ENCODE peak calls at places on chromosomes 2 and 18, in five cellular contexts. One of them, this sample, is unnamed.

GRCh38 chr2:144702051-144702450 is 182.1 kb upstream of the ZEB2 start:
- DNase-seq in H9: no peak
- DNase-seq in mesenchymal stem cell: no peak
- DNase-seq in H1: no peak
- DNase-seq in trophoblast cell: no peak
- DNase-seq in this sample: no peak

GRCh38 chr2:226272435-226272834 is 527.2 kb downstream of the IRS1 start:
- DNase-seq in H9: no peak
- DNase-seq in mesenchymal stem cell: no peak
- DNase-seq in H1: no peak
- DNase-seq in trophoblast cell: no peak
- DNase-seq in this sample: no peak

GRCh38 chr2:21787931-21788330 is 664.2 kb downstream of the TDRD15 start:
- DNase-seq in H9: no peak
- DNase-seq in H1: no peak
- DNase-seq in mesenchymal stem cell: no peak
- DNase-seq in trophoblast cell: peak
- DNase-seq in this sample: no peak

GRCh38 chr2:114108819-114109416 is 219.0 kb downstream of the ACTR3 start:
- DNase-seq in mesenchymal stem cell: no peak
- DNase-seq in H1: no peak
- DNase-seq in trophoblast cell: no peak
- DNase-seq in H9: peak
- DNase-seq in this sample: peak

GRCh38 chr2:6452702-6453481 is 412.8 kb downstream of the CMPK2 start:
- DNase-seq in H1: no peak
- DNase-seq in H9: peak
- DNase-seq in mesenchymal stem cell: peak
- DNase-seq in trophoblast cell: peak
- DNase-seq in this sample: no peak

GRCh38 chr18:45755936-45756335 is 32.0 kb downstream of the SLC14A1 start:
- DNase-seq in H1: no peak
- DNase-seq in H9: no peak
- DNase-seq in trophoblast cell: no peak
- DNase-seq in mesenchymal stem cell: peak
- DNase-seq in this sample: no peak

GRCh38 chr2:224210495-224211472 is 171.7 kb upstream of the SERPINE2 start:
- DNase-seq in H1: no peak
- DNase-seq in trophoblast cell: peak
- DNase-seq in mesenchymal stem cell: no peak
- DNase-seq in H9: no peak
- DNase-seq in this sample: no peak

GRCh38 chr2:191383486-191383885 is 138.3 kb downstream of the MYO1B start:
- DNase-seq in mesenchymal stem cell: no peak
- DNase-seq in H9: no peak
- DNase-seq in trophoblast cell: no peak
- DNase-seq in H1: no peak
- DNase-seq in this sample: no peak

GRCh38 chr2:9599430-9599829 is 31.4 kb downstream of the YWHAQ start:
- DNase-seq in H1: no peak
- DNase-seq in H9: no peak
- DNase-seq in mesenchymal stem cell: no peak
- DNase-seq in trophoblast cell: no peak
- DNase-seq in this sample: no peak

GRCh38 chr2:24515335-24515734 is 24.3 kb downstream of the NCOA1 start:
- DNase-seq in mesenchymal stem cell: no peak
- DNase-seq in H9: no peak
- DNase-seq in trophoblast cell: peak
- DNase-seq in H1: no peak
- DNase-seq in this sample: no peak

GRCh38 chr2:144503221-144503620 is 16.7 kb downstream of the ZEB2 start:
- DNase-seq in H9: no peak
- DNase-seq in H1: no peak
- DNase-seq in mesenchymal stem cell: no peak
- DNase-seq in trophoblast cell: no peak
- DNase-seq in this sample: no peak

GRCh38 chr18:54777118-54777791 is 51.0 kb upstream of the RAB27B start:
- DNase-seq in H9: no peak
- DNase-seq in trophoblast cell: no peak
- DNase-seq in H1: no peak
- DNase-seq in mesenchymal stem cell: peak
- DNase-seq in this sample: no peak

GRCh38 chr2:9770006-9770307 is 73.3 kb upstream of the TAF1B start:
- DNase-seq in H9: no peak
- DNase-seq in trophoblast cell: no peak
- DNase-seq in mesenchymal stem cell: no peak
- DNase-seq in H1: no peak
- DNase-seq in this sample: no peak

DNA sequence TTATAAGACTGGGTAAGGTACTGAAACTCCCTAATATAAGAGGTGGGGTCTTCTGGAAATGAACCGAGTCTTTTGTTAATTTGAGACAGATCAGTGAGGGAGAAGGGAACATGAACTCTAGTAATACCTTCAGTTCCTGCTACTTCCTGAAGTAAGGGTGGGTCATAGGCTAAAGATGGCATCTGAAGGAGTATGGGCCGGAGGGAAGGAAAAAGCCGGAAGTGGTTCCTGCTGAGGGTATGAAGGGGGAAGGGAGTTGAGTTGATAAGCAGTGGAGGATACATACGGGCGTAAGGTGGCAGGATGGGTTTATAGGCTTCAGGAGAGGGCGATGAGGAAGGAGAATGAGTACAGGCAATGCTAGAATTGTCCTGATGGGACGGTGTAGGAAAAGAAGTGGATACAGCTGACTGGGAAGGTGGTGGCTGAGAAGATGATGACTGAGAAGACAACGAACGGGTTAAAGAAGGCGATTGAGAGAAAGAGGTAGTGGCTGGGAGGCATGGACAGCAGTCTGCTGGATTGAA is 58.2 kb downstream of the KYNU start:
- DNase-seq in mesenchymal stem cell: no peak
- DNase-seq in trophoblast cell: peak
- DNase-seq in H9: no peak
- DNase-seq in H1: no peak
- DNase-seq in this sample: no peak
- H2BK12ac ChIP-seq in mesenchymal stem cell: no peak
- H2BK12ac ChIP-seq in trophoblast cell: no peak
- H2BK12ac ChIP-seq in H9: no peak
- H2BK12ac ChIP-seq in H1: no peak
- H2BK12ac ChIP-seq in this sample: no peak

DNA sequence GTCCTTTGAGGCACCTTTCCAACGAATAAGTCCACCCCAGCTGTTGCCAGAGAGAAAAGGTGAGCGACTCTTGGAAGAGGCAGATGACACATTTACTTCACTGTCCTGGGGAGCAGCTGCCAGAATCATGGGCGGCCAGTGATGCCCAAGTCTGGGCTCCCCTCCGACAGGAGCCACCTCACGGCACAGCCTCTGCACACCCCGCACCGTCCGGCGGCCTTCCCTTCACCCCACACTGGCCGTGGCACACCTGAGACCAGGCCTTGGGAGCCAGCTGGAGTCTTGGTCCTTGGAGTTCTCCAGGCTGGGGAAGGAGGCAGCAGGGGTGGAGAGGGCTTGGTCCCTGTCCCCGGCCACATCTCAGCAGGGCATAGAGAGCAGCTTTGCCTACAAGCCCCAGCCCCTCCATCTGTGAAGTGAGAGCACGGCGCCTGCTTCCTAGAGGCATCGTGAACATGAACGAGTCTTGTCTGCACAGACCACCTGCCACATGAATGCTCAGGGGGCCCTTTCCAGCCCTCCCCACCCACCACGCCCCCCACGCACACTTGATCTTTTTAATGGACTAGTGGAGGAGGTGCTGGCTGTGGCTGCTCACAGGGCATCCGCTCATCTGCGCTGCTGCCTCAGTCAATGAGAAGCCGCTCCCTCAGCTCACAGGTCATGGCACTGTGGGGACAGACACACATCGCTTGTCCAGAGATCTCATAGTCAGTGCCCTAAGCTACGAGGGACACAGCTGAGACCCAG is 400.2 kb upstream of the MYT1L start:
- DNase-seq in mesenchymal stem cell: no peak
- DNase-seq in H1: no peak
- DNase-seq in H9: no peak
- DNase-seq in trophoblast cell: no peak
- DNase-seq in this sample: no peak
- H2BK12ac ChIP-seq in mesenchymal stem cell: no peak
- H2BK12ac ChIP-seq in H1: no peak
- H2BK12ac ChIP-seq in H9: no peak
- H2BK12ac ChIP-seq in trophoblast cell: no peak
- H2BK12ac ChIP-seq in this sample: peak

GRCh38 chr2:33723322-33723721 is 124.2 kb upstream of the FAM98A start:
- DNase-seq in H9: no peak
- DNase-seq in H1: no peak
- DNase-seq in trophoblast cell: no peak
- DNase-seq in mesenchymal stem cell: no peak
- DNase-seq in this sample: no peak
- H2BK12ac ChIP-seq in H9: no peak
- H2BK12ac ChIP-seq in H1: no peak
- H2BK12ac ChIP-seq in trophoblast cell: no peak
- H2BK12ac ChIP-seq in mesenchymal stem cell: no peak
- H2BK12ac ChIP-seq in this sample: no peak

DNA sequence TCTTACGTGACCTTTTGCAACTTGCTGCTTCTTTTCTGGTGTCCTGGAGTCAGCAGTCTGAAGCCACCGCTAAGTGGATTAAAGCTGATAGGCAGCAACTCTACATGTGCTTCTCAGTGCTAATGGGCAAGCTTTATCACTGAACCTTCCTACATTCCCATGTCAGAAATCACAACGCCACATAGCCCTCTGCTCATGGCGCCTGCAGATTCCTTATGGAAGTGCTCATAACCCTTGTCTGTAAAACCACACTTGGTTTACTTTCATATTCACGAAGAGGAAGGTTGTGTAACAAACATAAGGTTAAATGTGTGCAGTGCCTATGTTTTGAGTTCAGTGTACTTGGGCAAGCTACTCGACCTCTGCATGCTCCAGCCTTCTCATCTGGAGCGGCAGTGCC is 319.8 kb downstream of the FBXO15 start:
- DNase-seq in H1: no peak
- DNase-seq in mesenchymal stem cell: peak
- DNase-seq in trophoblast cell: peak
- DNase-seq in H9: no peak
- DNase-seq in this sample: no peak
- H2BK12ac ChIP-seq in H1: no peak
- H2BK12ac ChIP-seq in mesenchymal stem cell: no peak
- H2BK12ac ChIP-seq in trophoblast cell: no peak
- H2BK12ac ChIP-seq in H9: no peak
- H2BK12ac ChIP-seq in this sample: no peak

DNA sequence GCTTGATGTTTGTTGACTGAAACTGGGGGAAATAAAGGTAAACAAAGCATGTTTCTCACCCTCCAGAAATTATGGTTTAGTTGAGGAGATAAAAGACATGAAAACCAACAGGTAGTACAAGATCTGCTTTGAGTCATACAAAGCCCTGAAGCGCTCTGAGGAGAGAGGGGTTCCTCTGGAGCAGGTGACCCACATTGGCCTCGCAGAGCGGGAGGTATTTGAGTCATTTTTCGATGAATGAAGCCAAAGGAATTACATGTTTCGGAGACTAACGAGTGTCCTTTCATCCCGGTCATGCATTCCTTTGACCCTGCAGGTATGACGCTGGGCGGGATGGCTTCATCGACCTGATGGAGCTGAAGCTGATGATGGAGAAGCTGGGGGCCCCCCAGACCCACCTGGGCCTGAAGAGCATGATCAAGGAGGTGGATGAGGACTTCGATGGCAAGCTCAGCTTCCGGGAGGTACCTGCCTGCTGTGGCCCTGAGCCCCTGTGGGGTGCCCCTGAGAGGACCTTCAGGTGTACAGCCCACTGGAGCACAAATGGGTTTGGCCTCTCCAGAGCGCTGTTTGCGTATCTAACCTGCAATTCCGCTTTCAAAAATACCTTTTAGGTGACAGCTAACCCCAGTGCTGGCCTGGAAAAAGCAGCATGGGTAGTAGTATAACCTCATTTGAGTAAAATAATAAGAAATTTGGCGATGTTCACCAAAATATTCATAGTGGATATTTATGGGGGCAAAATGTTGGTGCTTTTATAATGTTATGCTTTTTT is 29.3 kb downstream of the EFHD1 start:
- DNase-seq in mesenchymal stem cell: no peak
- DNase-seq in trophoblast cell: peak
- DNase-seq in H9: no peak
- DNase-seq in H1: no peak
- DNase-seq in this sample: no peak
- H2BK12ac ChIP-seq in mesenchymal stem cell: no peak
- H2BK12ac ChIP-seq in trophoblast cell: no peak
- H2BK12ac ChIP-seq in H9: no peak
- H2BK12ac ChIP-seq in H1: no peak
- H2BK12ac ChIP-seq in this sample: no peak

DNA sequence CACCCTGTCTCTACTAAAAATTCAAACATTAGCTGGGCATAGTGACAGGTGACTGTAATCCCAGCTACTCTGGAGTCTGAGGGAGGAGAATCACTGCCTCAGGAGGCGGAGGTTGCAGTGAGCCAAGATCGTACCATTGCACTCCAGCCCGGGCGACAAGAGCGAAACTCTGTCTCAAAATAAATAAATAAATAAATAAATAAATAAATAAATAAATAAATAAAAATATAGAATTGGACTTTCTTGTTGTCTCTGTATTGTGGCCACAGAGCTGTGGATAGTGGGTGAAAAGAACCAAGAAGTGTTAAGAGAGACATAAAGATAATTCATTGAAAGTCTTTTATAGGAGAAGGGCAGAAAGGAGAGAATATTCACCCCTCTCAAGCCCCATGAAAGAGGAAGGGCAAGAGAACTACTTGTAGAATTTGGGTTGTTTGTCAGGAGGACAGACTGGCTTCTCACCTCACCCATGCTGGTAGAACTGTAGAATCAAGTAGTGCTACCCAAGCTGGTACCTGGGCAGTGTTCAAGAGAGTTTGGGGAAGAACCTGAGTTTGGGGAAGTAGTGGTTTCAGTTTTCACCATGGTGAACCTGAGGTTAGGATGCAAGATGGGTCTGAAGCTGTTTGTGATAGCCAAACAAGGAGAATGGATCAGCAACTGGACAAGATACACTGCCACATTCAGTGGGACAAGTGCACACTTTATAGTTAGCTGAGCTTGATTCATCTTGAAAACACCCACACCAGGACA is 256.5 kb downstream of the CD226 start:
- DNase-seq in H9: no peak
- DNase-seq in H1: no peak
- DNase-seq in mesenchymal stem cell: no peak
- DNase-seq in trophoblast cell: no peak
- DNase-seq in this sample: no peak
- H2BK12ac ChIP-seq in H9: no peak
- H2BK12ac ChIP-seq in H1: no peak
- H2BK12ac ChIP-seq in mesenchymal stem cell: no peak
- H2BK12ac ChIP-seq in trophoblast cell: no peak
- H2BK12ac ChIP-seq in this sample: no peak

GRCh38 chr2:85957256-85957655 is 68.5 kb upstream of the ST3GAL5 start:
- DNase-seq in trophoblast cell: no peak
- DNase-seq in H1: no peak
- DNase-seq in mesenchymal stem cell: no peak
- DNase-seq in H9: no peak
- DNase-seq in this sample: no peak

GRCh38 chr2:85956647-85957039 is 67.9 kb upstream of the ST3GAL5 start:
- DNase-seq in H9: no peak
- DNase-seq in trophoblast cell: no peak
- DNase-seq in H1: no peak
- DNase-seq in mesenchymal stem cell: no peak
- DNase-seq in this sample: no peak

GRCh38 chr2:85959191-85959590 is 70.4 kb upstream of the ST3GAL5 start:
- DNase-seq in H1: no peak
- DNase-seq in mesenchymal stem cell: no peak
- DNase-seq in trophoblast cell: no peak
- DNase-seq in H9: no peak
- DNase-seq in this sample: no peak

GRCh38 chr2:85959826-85960225 is 71.0 kb upstream of the ST3GAL5 start:
- DNase-seq in mesenchymal stem cell: no peak
- DNase-seq in H1: no peak
- DNase-seq in H9: no peak
- DNase-seq in trophoblast cell: peak
- DNase-seq in this sample: no peak

GRCh38 chr2:85958731-85959130 is 69.9 kb upstream of the ST3GAL5 start:
- DNase-seq in H9: no peak
- DNase-seq in mesenchymal stem cell: no peak
- DNase-seq in trophoblast cell: no peak
- DNase-seq in H1: no peak
- DNase-seq in this sample: no peak
- H2BK12ac ChIP-seq in H9: no peak
- H2BK12ac ChIP-seq in mesenchymal stem cell: no peak
- H2BK12ac ChIP-seq in trophoblast cell: no peak
- H2BK12ac ChIP-seq in H1: no peak
- H2BK12ac ChIP-seq in this sample: no peak

This sample was measured in neuronal stem cell.